ENCODE peak calls at places on chromosome 22, in eight cellular contexts. O, Y, C, N, L, I, Z and W are unnamed samples.

GRCh38 chr22:28978158-28978557 is 83.5 kb downstream of the C22orf31 start:
- DNase-seq in O (no peak), Y (no peak), C (peak; percentile 19), N (no peak), L (no peak), I (peak; percentile 53), Z (peak; percentile 23), W (no peak)

GRCh38 chr22:31281733-31282132 is 10.6 kb downstream of the PIK3IP1 start:
- DNase-seq in O (no peak), Y (no peak), C (no peak), N (no peak), L (no peak), I (no peak), Z (peak; percentile 58), W (no peak)

GRCh38 chr22:46845281-46846153 is 83.1 kb downstream of the TBC1D22A start:
- DNase-seq in O (no peak), Y (no peak), C (no peak), N (peak; percentile 27), L (no peak), I (peak; percentile 73), Z (peak; percentile 83), W (no peak)

GRCh38 chr22:45678961-45679912 is 7.6 kb downstream of the ATXN10 start:
- DNase-seq in O (no peak), Y (no peak), C (no peak), N (no peak), L (no peak), I (peak; percentile 80), Z (no peak), W (no peak)

GRCh38 chr22:28736296-28737155 is 5.1 kb downstream of the CHEK2 start:
- DNase-seq in O (no peak), Y (peak; percentile 31), C (no peak), N (no peak), L (no peak), I (no peak), Z (no peak), W (no peak)

GRCh38 chr22:19713650-19714319 is 518 bp upstream of the SEPTIN5 start:
- DNase-seq in O (no peak), Y (no peak), C (peak; percentile 12), N (no peak), L (peak; percentile 81), I (no peak), Z (peak; percentile 87), W (peak; percentile 45)

GRCh38 chr22:34976886-34977285 is 89.1 kb upstream of the ISX start:
- DNase-seq in O (no peak), Y (no peak), C (no peak), N (no peak), L (no peak), I (no peak), Z (no peak), W (no peak)

GRCh38 chr22:19122752-19123492 is 710 bp upstream of the DGCR2 start:
- DNase-seq in O (no peak), Y (no peak), C (no peak), N (no peak), L (no peak), I (no peak), Z (no peak), W (no peak)

GRCh38 chr22:39130892-39131855 is 21.3 kb downstream of the CBX7 start:
- DNase-seq in O (no peak), Y (peak; percentile 34), C (no peak), N (no peak), L (peak; percentile 72), I (no peak), Z (no peak), W (peak; percentile 45)

GRCh38 chr22:25050566-25050965 is 98.0 kb downstream of the KIAA1671 start:
- DNase-seq in O (no peak), Y (no peak), C (no peak), N (no peak), L (no peak), I (no peak), Z (no peak), W (no peak)

GRCh38 chr22:25051983-25052710 is 99.6 kb downstream of the KIAA1671 start:
- DNase-seq in O (no peak), Y (no peak), C (peak; percentile 42), N (no peak), L (no peak), I (no peak), Z (no peak), W (no peak)

GRCh38 chr22:25048659-25049657 is 96.4 kb downstream of the KIAA1671 start:
- DNase-seq in O (peak; percentile 71), Y (peak; percentile 75), C (peak; percentile 66), N (peak; percentile 83), L (peak; percentile 83), I (peak; percentile 51), Z (peak; percentile 92), W (peak; percentile 71)

GRCh38 chr22:25049770-25050169 is 97.3 kb downstream of the KIAA1671 start:
- DNase-seq in O (no peak), Y (no peak), C (no peak), N (no peak), L (no peak), I (no peak), Z (no peak), W (no peak)

DNA sequence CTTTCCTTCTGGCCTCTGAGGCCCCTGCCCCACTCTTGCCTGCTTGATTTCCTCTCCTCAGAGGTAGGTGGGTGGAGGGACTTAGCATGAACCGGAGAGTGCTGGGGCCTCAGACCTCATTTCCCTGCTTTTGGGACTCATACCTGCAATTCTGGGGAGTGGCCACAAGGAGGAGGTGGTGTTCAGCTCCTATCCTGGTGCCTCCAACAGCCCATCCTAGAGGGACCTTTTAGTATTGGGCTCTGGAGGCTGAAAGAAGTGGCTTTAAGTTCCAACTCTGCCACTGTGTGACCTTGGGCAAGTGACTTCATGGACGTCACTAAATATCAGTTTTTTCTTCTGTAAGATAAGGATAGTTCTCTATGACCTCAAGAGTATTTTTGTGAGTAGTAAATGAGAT is 98.6 kb downstream of the KIAA1671 start:
- DNase-seq in O (no peak), Y (peak; percentile 52), C (no peak), N (no peak), L (no peak), I (no peak), Z (no peak), W (no peak)
- TF ChIP-seq CTCF in O (peak; percentile 43), Y (peak; percentile 73), C (no peak), N (peak; percentile 24), L (peak; percentile 5), I (peak; percentile 55), Z (no peak), W (peak; percentile 59)

GRCh38 chr22:42268852-42269406 is 1.5 kb downstream of the TCF20 start:
- DNase-seq in O (no peak), Y (no peak), C (no peak), N (no peak), L (no peak), I (no peak), Z (peak; percentile 26), W (no peak)
- TF ChIP-seq CTCF in O (no peak), Y (no peak), C (no peak), N (no peak), L (no peak), I (no peak), Z (no peak), W (no peak)

DNA sequence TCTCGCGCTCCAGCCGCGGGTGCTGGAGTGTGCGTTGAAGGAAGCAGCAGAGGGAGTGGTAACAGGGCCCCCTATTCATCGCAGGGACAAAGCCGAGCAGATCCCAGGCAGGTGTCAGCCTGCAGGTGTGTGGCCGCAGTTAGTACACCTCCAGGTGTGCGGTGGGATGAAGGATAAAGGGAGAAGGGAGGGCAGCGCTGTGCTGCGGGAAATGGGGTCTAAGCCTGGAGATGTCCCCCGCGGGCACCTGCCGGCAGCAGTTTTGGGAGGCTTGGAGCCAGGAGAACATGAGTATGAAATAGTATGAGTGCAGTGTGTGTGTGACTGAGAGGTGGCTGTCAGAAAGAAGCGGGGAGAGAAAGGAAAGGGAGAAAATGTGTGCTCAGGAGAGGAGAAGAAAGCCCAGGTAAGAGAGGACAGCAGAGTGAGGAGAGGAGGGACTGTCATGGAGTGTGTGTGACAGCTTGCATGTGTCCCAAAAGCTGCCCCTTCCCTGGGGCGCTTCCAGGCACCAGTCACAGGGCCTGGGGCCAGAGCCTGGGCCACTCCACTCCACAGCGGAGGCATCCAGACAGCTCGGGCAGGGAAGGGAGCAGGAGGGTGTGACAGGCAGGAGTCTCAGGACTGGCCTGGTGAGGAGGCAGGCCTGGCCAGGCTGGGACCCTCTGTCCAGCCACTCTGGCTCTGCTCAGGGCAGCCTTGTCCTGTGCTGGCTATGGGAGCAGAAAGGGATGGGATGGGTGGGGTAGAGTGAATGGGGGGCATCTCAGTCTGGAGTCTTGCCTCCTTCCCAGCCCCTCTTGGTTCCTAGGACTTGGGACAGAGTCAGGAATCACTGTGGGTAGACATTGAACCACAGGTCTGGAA is 831 bp downstream of the MMP11 start:
- DNase-seq in O (no peak), Y (no peak), C (peak; percentile 61), N (no peak), L (no peak), I (no peak), Z (no peak), W (no peak)
- TF ChIP-seq CTCF in O (no peak), Y (no peak), C (no peak), N (no peak), L (no peak), I (no peak), Z (no peak), W (no peak)

DNA sequence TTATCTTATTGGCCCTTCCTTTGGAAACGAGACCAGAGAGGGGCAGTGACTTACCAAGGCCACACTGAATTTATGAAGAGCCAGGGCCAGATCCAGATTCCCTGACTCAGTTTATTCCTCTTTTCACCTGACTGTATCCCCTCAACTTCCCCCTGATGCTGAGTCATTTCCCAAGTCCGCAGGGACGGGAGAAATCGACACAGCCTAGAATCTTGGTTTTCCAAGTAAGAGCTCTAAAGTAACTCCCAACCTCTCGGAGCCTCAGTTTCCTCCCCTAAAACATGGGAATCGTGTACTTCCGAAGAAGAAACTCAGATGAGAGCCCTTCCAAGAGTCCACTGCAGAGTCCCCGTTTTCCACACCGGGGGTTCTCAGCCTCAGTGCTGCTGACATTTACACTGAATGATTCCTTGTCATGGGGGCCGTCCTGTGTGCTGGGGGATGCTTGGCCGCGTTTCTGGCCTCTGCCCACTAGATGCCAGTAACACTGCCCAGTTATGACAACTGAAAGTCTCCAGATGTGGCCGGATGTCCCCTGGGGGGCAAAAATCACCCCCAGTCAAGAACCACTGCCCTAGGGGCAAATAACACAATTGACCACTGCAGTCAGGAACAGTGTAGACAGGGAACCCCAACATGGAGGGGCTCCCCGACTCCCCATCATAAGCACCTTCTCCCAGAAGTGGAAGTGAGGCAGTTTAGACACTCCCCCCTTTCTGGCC is 11.2 kb downstream of the MPST start:
- DNase-seq in O (no peak), Y (no peak), C (no peak), N (no peak), L (no peak), I (no peak), Z (no peak), W (no peak)
- TF ChIP-seq CTCF in O (no peak), Y (peak; percentile 48), C (no peak), N (no peak), L (no peak), I (no peak), Z (no peak), W (no peak)

GRCh38 chr22:33917744-33918406 is 2.4 kb downstream of the LARGE1 start:
- DNase-seq in O (no peak), Y (peak; percentile 48), C (no peak), N (no peak), L (no peak), I (no peak), Z (no peak), W (no peak)
- TF ChIP-seq CTCF in O (no peak), Y (peak; percentile 57), C (peak; percentile 39), N (no peak), L (peak; percentile 35), I (peak; percentile 7), Z (no peak), W (peak; percentile 46)

GRCh38 chr22:50329236-50329635 is 2.4 kb upstream of the DENND6B start:
- DNase-seq in O (no peak), Y (no peak), C (no peak), N (no peak), L (no peak), I (peak; percentile 38), Z (no peak), W (no peak)
- TF ChIP-seq CTCF in O (no peak), Y (no peak), C (no peak), N (no peak), L (no peak), I (no peak), Z (no peak), W (no peak)